ENCODE peak calls at places on chromosomes 6 and 20, in four cellular contexts. B is activated CD8-positive, alpha-beta T cell treated with anti-CD3 and anti-CD28 coated beads for 36 hours; Z is epithelial cell of esophagus; F is T-helper 2 cell. D is an unnamed sample.
A peak's percentile ranks its signal among the peaks of the same experiment; 100 is the strongest.

GRCh38 chr20:19129976-19130612 is 82.3 kb upstream of the SLC24A3 start:
- DNase-seq in F (no peak), B (no peak), Z (no peak), D (no peak)

GRCh38 chr20:32780749-32781402 is 18.7 kb downstream of the DNMT3B start:
- DNase-seq in Z (no peak), B (no peak), F (no peak), D (no peak)

GRCh38 chr6:131694832-131695426 is 6.3 kb downstream of the OR2A4 start:
- DNase-seq in B (peak; percentile 62), Z (peak; percentile 63), F (no peak), D (no peak)

GRCh38 chr6:25035451-25036435 is 100.0 kb upstream of the RIPOR2 start:
- DNase-seq in Z (no peak), B (peak; percentile 34), F (no peak), D (no peak)

GRCh38 chr20:37425103-37425625 is 79.2 kb downstream of the SRC start:
- DNase-seq in F (no peak), B (no peak), Z (no peak), D (no peak)

GRCh38 chr6:158406736-158407135 is 94.5 kb downstream of the TULP4 start:
- DNase-seq in Z (no peak), F (no peak), B (no peak), D (no peak)

GRCh38 chr20:47843886-47844567 is 58.7 kb upstream of the SULF2 start:
- DNase-seq in F (no peak), B (no peak), Z (peak; percentile 89), D (no peak)

GRCh38 chr6:149060985-149061760 is 256.3 kb upstream of the TAB2 start:
- DNase-seq in B (no peak), F (no peak), Z (peak; percentile 77), D (no peak)

GRCh38 chr6:158903801-158904200 is 84.6 kb upstream of the EZR start:
- DNase-seq in B (no peak), F (no peak), Z (no peak), D (no peak)

GRCh38 chr20:47724398-47724797 is 60.9 kb downstream of the SULF2 start:
- DNase-seq in B (no peak), Z (no peak), F (no peak), D (no peak)

D was measured in natural killer cell.